ENCODE peak calls at places on chromosomes 7 and 10, in six cellular contexts. C is AG04449, O is fibroblast of lung, W is body of pancreas, G is mucosa of descending colon, I is OCI-LY7. B is an unnamed sample.

GRCh38 chr7:156196649-156197048 is 384.4 kb upstream of the SHH start:
- DNase-seq in W (no peak), O (no peak), G (no peak), I (no peak), C (no peak), B (no peak)

GRCh38 chr7:134427896-134428295 is 31.0 kb downstream of the AKR1B1 start:
- DNase-seq in C (no peak), W (no peak), I (no peak), O (no peak), G (no peak), B (no peak)

GRCh38 chr7:121083138-121083789 is 94.8 kb downstream of the CPED1 start:
- DNase-seq in I (no peak), C (no peak), W (no peak), O (peak; percentile 84), G (no peak), B (peak; percentile 89)

GRCh38 chr7:81873559-81873958 is 103.7 kb upstream of the HGF start:
- DNase-seq in O (no peak), I (no peak), G (no peak), W (no peak), C (no peak), B (peak; percentile 81)

GRCh38 chr10:126598009-126598408 is 72.5 kb downstream of the C10orf90 start:
- DNase-seq in G (no peak), I (peak; percentile 31), W (peak; percentile 84), O (peak; percentile 26), C (no peak), B (peak; percentile 50)

GRCh38 chr7:31516680-31517079 is 2.8 kb downstream of the ITPRID1 start:
- DNase-seq in W (no peak), O (no peak), G (no peak), I (no peak), C (no peak), B (no peak)

GRCh38 chr10:96831200-96831866 is 765 bp upstream of the LCOR start:
- DNase-seq in W (no peak), G (no peak), I (peak; percentile 20), C (no peak), O (no peak), B (no peak)

GRCh38 chr10:93995598-93996271 is 2.0 kb downstream of the PLCE1 start:
- DNase-seq in G (no peak), I (no peak), W (no peak), C (no peak), O (peak; percentile 87), B (peak; percentile 58)

GRCh38 chr10:95406651-95407280 is 116.0 kb upstream of the PDLIM1 start:
- DNase-seq in I (no peak), G (peak; percentile 72), W (peak; percentile 87), O (peak; percentile 26), C (no peak), B (peak; percentile 35)

GRCh38 chr7:151631968-151632749 is 112.5 kb upstream of the RHEB start:
- DNase-seq in C (no peak), W (peak; percentile 91), I (peak; percentile 86), O (peak; percentile 74), G (peak; percentile 91), B (peak; percentile 89)

GRCh38 chr7:151633516-151633812 is 113.8 kb upstream of the RHEB start:
- DNase-seq in I (no peak), C (no peak), G (no peak), W (no peak), O (no peak), B (no peak)

GRCh38 chr7:151631149-151631967 is 111.7 kb upstream of the RHEB start:
- DNase-seq in W (no peak), I (peak; percentile 50), O (peak; percentile 39), C (no peak), G (no peak), B (no peak)

GRCh38 chr7:151634643-151635042 is 114.9 kb upstream of the RHEB start:
- DNase-seq in O (no peak), I (no peak), G (no peak), W (no peak), C (no peak), B (no peak)

DNA sequence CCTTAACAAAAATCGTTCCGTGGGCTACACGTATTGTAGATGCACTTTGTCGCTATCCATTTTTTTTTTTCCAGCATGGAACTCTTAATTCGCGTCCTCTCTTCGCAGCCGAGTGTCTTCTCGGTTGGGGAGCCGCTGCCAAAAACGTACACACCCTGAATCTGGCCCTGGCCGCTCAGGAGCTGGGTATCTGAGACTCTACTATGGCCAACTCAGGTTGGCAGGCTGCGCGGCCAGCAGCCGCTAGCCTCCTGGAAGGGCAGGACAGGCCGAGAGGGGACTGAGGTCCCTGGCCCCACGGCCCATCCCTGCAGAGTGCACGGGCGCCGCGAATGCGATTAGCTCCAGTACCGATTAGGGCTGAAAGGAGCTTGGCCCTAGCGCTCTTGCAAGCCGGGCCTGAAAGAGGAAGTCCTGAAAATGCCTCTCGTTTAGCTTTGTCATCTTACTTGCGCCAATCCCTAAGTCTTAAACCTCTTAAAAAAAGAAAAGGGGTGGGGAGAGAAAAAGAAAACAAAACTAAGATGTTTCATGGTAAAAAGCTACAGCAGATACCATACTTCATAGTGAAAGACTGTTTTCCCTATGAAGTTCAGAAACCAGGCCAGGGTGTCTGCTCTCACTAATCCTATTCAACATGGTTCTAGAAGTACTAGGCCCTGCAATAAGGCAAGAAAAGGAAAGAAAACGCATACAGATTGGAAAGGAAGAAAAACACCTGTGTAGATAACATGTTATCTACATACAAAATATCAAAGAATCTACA is 113.2 kb upstream of the RHEB start:
- DNase-seq in G (peak; percentile 81), C (no peak), W (peak; percentile 46), O (peak; percentile 55), I (peak; percentile 52), B (peak; percentile 67)
- H3K4me3 ChIP-seq in G (peak overlapping the region; percentile 15), C (peak overlapping the region; percentile 85), W (peak overlapping the region; percentile 43), O (no peak overlapping the region), I (peak overlapping the region; percentile 62), B (peak overlapping the region; percentile 80)

GRCh38 chr7:78587443-78588044 is 789.0 kb downstream of the PHTF2 start:
- DNase-seq in I (peak; percentile 7), W (no peak), C (no peak), O (no peak), G (no peak), B (peak; percentile 37)
- TF ChIP-seq CTCF in I (peak; percentile 71), W (peak; percentile 11), C (peak; percentile 30), O (peak; percentile 33), G (no peak), B (peak; percentile 18)

DNA sequence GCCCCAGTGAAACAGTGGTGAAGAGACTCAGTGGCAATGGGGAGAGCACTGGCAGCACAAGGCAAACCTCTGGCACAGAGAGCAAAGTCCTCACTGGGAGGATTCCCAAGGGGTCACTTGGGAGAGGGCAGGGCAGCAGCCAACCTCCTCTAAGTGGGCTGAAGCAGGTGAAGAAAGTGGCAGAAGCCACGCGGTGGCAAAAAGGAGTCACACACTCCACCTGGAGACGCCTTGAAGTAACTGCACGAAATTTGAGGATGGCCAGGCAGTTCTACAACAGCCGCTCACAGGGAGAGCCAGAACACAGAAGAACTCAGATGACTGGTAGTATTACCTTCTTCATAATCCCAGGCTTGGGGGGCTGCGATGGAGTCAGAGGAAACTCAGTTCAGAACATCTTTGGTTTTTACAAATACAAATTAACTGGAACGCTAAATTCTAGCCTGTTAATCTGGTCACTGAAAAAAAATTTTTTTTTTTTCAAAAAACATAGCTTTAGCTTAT is 603 bp upstream of the IL6 start:
- DNase-seq in O (peak; percentile 85), I (peak; percentile 70), G (peak; percentile 60), C (no peak), W (peak; percentile 44), B (peak; percentile 95)
- H3K4me3 ChIP-seq in O (peak overlapping the region; percentile 60), I (no peak overlapping the region), G (no peak overlapping the region), C (no peak overlapping the region), W (no peak overlapping the region), B (peak overlapping the region; percentile 35)

DNA sequence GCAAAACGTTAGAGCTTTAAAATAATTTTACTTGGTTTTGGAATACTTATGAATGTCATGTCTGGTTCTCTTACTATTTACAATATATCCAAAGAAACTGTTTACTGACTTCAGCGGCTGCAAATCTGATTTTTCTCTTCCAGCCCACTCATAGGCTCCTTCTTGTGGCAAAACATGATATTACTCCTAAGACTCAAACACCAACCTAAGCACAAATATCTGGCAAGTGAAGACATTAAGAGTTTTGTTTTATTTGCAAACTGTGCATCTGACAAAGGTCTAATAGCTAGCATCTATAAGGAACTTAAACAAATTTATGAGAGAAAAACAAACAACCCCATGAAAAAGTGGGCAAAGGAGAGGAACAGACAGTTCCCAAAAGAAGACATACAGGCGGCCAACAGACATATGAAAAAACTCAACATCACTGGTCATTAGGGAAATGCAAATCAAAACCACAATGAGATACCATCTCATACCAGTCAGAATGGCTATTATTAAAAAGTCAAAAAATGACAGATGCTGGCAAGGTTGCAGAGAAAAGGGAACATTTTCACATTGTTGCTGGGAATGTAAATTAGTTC is 20.3 kb upstream of the GJC3 start:
- DNase-seq in O (peak; percentile 4), I (peak; percentile 23), G (no peak), W (no peak), C (no peak), B (peak; percentile 44)
- TF ChIP-seq CTCF in O (peak; percentile 37), I (peak; percentile 72), G (no peak), W (no peak), C (no peak), B (peak; percentile 51)

GRCh38 chr10:31102421-31102820 is 70.8 kb upstream of the ZNF438 start:
- DNase-seq in W (no peak), C (no peak), O (no peak), G (no peak), I (no peak), B (no peak)
- H3K4me3 ChIP-seq in W (no peak overlapping the region), C (no peak overlapping the region), O (no peak overlapping the region), G (no peak overlapping the region), I (no peak overlapping the region), B (no peak overlapping the region)

GRCh38 chr10:72258617-72259016 is 15.1 kb upstream of the DDIT4 start:
- DNase-seq in O (no peak), G (peak; percentile 16), W (no peak), C (no peak), I (no peak), B (no peak)

GRCh38 chr10:72260215-72260587 is 13.5 kb upstream of the DDIT4 start:
- DNase-seq in W (no peak), I (no peak), G (no peak), O (no peak), C (no peak), B (no peak)

GRCh38 chr10:72261323-72262018 is 12.3 kb upstream of the DDIT4 start:
- DNase-seq in I (peak; percentile 72), O (no peak), C (no peak), G (no peak), W (no peak), B (peak; percentile 15)

GRCh38 chr10:72259491-72260214 is 14.1 kb upstream of the DDIT4 start:
- DNase-seq in I (peak; percentile 40), C (no peak), W (no peak), O (peak; percentile 47), G (peak; percentile 51), B (peak; percentile 74)

DNA sequence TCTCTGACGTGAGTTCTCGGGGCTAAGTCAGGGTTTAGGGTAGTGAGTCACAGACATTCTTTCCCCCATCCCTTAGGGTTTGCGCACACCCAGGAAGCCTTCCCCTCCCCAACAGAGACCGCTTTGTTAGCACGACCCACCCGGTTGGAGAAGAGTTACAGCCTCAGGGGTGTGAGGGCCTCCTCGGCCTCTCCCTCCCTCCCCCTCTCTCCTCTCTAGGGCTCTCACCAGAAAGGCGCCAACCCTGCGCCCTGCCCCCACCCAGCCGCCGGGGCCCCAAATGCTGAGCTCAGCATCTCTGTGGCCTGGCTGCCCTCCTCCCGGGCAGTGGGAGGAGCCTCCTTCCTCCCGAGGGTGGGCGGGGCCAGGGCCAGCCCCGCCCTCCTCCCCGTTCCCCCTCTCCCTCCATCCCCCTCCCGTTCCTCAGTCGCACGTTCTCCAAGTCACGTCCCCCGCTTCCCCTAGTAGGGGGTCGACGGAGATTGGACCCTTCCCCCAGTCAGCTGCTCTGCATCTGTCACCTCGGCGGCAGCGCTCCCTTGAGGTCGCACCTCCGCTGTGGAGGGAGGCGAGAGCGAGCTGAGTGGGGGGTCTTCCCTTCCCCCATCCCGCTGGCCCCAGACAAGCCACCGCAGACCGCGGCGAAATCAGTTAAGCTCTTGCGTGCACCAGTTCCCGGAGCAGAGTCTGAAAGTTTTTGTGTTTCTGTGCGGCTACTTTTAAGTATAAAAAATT is 13.0 kb upstream of the DDIT4 start:
- DNase-seq in W (peak; percentile 65), G (peak; percentile 93), O (peak; percentile 56), I (peak; percentile 91), C (no peak), B (peak; percentile 92)
- TF ChIP-seq CTCF in W (no peak), G (no peak), O (no peak), I (peak; percentile 43), C (peak; percentile 19), B (no peak)